ENCODE peak calls at places on chromosomes 16 and 17, in seven cellular contexts. E is K562, A is ovary, Q is transverse colon, L is stomach, X is GM12878, K is esophagus muscularis mucosa. W is an unnamed sample.

GRCh38 chr16:71722801-71723536 is 1.5 kb downstream of the PHLPP2 start:
- DNase-seq in L (peak; percentile 59), X (no peak), E (peak; percentile 65), Q (peak; percentile 80), K (no peak), A (peak; percentile 74), W (peak; percentile 30)

GRCh38 chr17:29219378-29220047 is 27.1 kb upstream of the CRYBA1 start:
- DNase-seq in L (peak; percentile 76), K (no peak), X (no peak), E (peak; percentile 91), Q (peak; percentile 77), A (peak; percentile 82), W (peak; percentile 66)

GRCh38 chr16:67249178-67249759 is 490 bp downstream of the SLC9A5 start:
- DNase-seq in K (no peak), X (no peak), L (no peak), E (no peak), Q (no peak), A (peak; percentile 58), W (no peak)

GRCh38 chr16:63806794-63807506 is 1314.9 kb downstream of the CDH11 start:
- DNase-seq in L (no peak), X (no peak), K (no peak), A (no peak), Q (no peak), E (no peak), W (no peak)

GRCh38 chr17:82372591-82373452 is 1.3 kb downstream of the UTS2R start:
- DNase-seq in A (no peak), E (no peak), L (no peak), K (no peak), X (no peak), Q (no peak), W (no peak)

GRCh38 chr17:7004398-7005253 is 7.8 kb upstream of the RNASEK start:
- DNase-seq in X (peak; percentile 26), Q (no peak), K (no peak), L (no peak), E (peak; percentile 41), A (no peak), W (peak; percentile 75)

GRCh38 chr17:50949128-50950001 is 83.2 kb upstream of the TOB1 start:
- DNase-seq in L (no peak), E (no peak), K (no peak), A (peak; percentile 45), X (no peak), Q (no peak), W (peak; percentile 12)

GRCh38 chr17:76471498-76472257 is 4.3 kb downstream of the AANAT start:
- DNase-seq in X (no peak), Q (no peak), L (no peak), E (no peak), A (no peak), K (no peak), W (no peak)

GRCh38 chr16:9092963-9093477 is 1.6 kb downstream of the HAPSTR1 start:
- DNase-seq in L (peak; percentile 55), A (peak; percentile 49), X (no peak), E (no peak), Q (peak; percentile 42), K (no peak), W (no peak)

GRCh38 chr16:59021751-59022150 is 287.6 kb upstream of the GOT2 start:
- DNase-seq in Q (no peak), A (no peak), E (no peak), L (no peak), X (no peak), K (no peak), W (no peak)

GRCh38 chr17:73304971-73305786 is 6.6 kb downstream of the CDC42EP4 start:
- DNase-seq in Q (peak; percentile 65), X (no peak), E (peak; percentile 66), A (peak; percentile 72), L (peak; percentile 54), K (peak; percentile 95), W (no peak)

GRCh38 chr16:17302213-17302612 is 168.5 kb downstream of the XYLT1 start:
- DNase-seq in X (no peak), K (no peak), Q (no peak), E (no peak), L (no peak), A (no peak), W (no peak)

GRCh38 chr16:17038415-17038814 is 432.3 kb downstream of the XYLT1 start:
- DNase-seq in A (no peak), E (no peak), Q (no peak), X (no peak), K (no peak), L (no peak), W (no peak)

GRCh38 chr16:11079657-11080187 is 135.4 kb downstream of the CLEC16A start:
- DNase-seq in Q (no peak), L (no peak), A (no peak), E (no peak), K (no peak), X (no peak), W (no peak)

GRCh38 chr16:1290860-1291575 is 18.4 kb upstream of the UBE2I start:
- DNase-seq in A (no peak), E (no peak), X (no peak), K (no peak), Q (no peak), L (no peak), W (no peak)

GRCh38 chr16:30005341-30006094 is 5.3 kb downstream of the DOC2A start:
- DNase-seq in K (no peak), L (peak; percentile 32), E (peak; percentile 73), A (peak; percentile 46), Q (peak; percentile 37), X (no peak), W (no peak)

GRCh38 chr16:30472328-30472942 is at the start of gene ITGAL:
- DNase-seq in L (peak; percentile 56), Q (peak; percentile 72), K (no peak), X (peak; percentile 98), A (no peak), E (no peak), W (peak; percentile 15)

GRCh38 chr16:86101135-86101911 is 202.4 kb downstream of the IRF8 start:
- DNase-seq in A (no peak), E (no peak), Q (no peak), L (no peak), X (no peak), K (no peak), W (no peak)

GRCh38 chr16:86100205-86101134 is 201.5 kb downstream of the IRF8 start:
- DNase-seq in K (no peak), X (no peak), L (no peak), A (no peak), E (no peak), Q (no peak), W (no peak)

GRCh38 chr16:86103320-86103719 is 204.4 kb downstream of the IRF8 start:
- DNase-seq in E (no peak), A (no peak), K (no peak), L (no peak), X (no peak), Q (no peak), W (no peak)

GRCh38 chr16:86099326-86099725 is 200.4 kb downstream of the IRF8 start:
- DNase-seq in A (no peak), K (no peak), X (no peak), E (no peak), Q (no peak), L (no peak), W (no peak)

DNA sequence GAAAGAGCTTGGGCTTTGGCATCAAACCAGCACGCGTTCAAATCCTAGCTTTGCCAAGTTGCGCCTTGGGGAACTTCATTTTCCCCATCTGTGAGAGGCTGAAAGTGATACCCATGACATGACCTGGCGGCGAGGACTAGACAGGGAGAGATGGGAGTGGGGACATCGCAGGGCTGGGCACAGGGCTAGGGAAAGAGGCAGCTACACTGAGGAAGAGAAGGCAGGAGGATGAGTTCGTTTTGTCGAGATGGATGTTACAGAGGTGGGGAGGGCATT is 202.9 kb downstream of the IRF8 start:
- DNase-seq in E (no peak), X (no peak), L (no peak), K (no peak), A (no peak), Q (no peak), W (no peak)
- TF ChIP-seq EP300 in E (no peak), X (no peak), L (no peak), K (no peak), A (no peak), Q (no peak), W (no peak)

GRCh38 chr17:15943971-15944719 is 785 bp upstream of the ADORA2B start:
- DNase-seq in L (no peak), E (no peak), Q (no peak), K (no peak), X (no peak), A (no peak), W (no peak)
- H3K4me3 ChIP-seq in L (peak overlapping the region; percentile 57), E (peak overlapping the region; percentile 61), Q (peak overlapping the region; percentile 59), K (peak overlapping the region; percentile 64), X (peak overlapping the region; percentile 32), A (peak overlapping the region; percentile 40), W (peak overlapping the region; percentile 56)

GRCh38 chr17:12547829-12548228 is 117.9 kb upstream of the MYOCD start:
- DNase-seq in E (no peak), A (no peak), L (no peak), X (no peak), K (no peak), Q (no peak), W (no peak)

GRCh38 chr17:12546983-12547382 is 118.7 kb upstream of the MYOCD start:
- DNase-seq in Q (no peak), A (no peak), X (no peak), L (no peak), K (no peak), E (no peak), W (no peak)

GRCh38 chr17:12545877-12546513 is 119.7 kb upstream of the MYOCD start:
- DNase-seq in L (no peak), A (peak; percentile 29), Q (peak; percentile 19), E (peak; percentile 15), X (no peak), K (no peak), W (peak; percentile 44)

GRCh38 chr17:12548558-12548957 is 117.1 kb upstream of the MYOCD start:
- DNase-seq in E (no peak), L (no peak), X (no peak), K (no peak), A (no peak), Q (no peak), W (no peak)

GRCh38 chr17:12549499-12549901 is 116.2 kb upstream of the MYOCD start:
- DNase-seq in K (no peak), A (no peak), E (no peak), Q (no peak), X (no peak), L (no peak), W (no peak)
- H3K27ac ChIP-seq in K (peak overlapping the region; percentile 0), A (no peak overlapping the region), E (no peak overlapping the region), Q (peak overlapping the region; percentile 54), X (no peak overlapping the region), L (peak overlapping the region; percentile 52), W (peak overlapping the region; percentile 32)

DNA sequence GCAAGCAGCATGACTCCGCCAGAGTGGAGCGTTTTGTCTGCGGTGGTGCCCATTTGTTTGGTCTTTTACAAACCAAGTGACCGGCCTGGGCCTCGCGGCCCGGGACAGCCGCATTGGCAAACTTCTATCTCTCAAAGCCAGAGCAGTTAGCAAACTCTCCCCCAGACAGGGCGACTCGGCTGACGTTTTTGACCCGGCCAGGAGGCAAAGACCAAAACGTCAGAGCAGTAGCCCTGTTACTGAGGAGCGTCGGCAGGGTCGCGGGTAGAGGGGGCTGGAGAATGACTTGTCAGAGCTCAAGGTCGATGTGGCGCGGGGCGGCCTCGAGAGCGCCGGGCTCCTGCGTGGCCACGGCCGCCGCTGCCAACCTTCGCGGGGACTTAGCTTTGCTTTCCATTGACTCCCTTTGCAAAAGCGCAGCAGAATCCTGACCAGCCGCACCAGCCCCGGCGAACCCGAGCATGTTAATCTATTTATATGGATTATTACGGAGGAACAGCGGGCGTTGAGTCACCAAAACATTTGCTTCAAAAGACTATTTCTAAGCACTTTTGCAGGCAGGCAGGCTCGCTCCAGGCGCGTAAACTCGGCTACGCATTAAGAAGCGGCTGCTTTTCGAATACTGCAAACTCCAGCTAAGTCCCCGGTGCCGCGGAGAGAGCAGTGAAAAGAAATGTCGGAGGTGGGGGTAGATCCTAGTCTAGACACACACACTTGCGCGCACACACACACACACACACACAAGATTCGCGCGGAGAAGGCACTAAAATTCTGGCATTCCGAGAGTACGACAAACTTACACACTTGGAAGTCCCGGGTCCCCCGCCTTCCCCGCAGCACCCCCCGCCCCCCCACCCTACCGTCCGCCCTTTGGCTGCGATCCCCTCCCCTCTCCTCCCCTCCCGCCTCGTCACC is 600 bp upstream of the SOX9 start:
- DNase-seq in L (peak; percentile 52), A (no peak), K (no peak), E (no peak), Q (peak; percentile 53), X (no peak), W (peak; percentile 23)
- TF ChIP-seq EP300 in L (no peak), A (no peak), K (no peak), E (no peak), Q (no peak), X (no peak), W (no peak)

W was measured in tibial nerve.